ENCODE peak calls at places on chromosome 18, in seven cellular contexts. One of them, this sample, is unnamed.
A peak's percentile ranks its signal among the peaks of the same experiment; 100 is the strongest.

GRCh38 chr18:41096504-41096903 is 858.5 kb upstream of the PIK3C3 start:
- DNase-seq in stimulated activated naive CD8-positive, alpha-beta T cell treated with anti-CD3 and anti-CD28 coated beads, Interleukin-15, Interleukin-2, amounts not matched to agents 100 U/mL and 50 U/mL, for 24 hours: no peak
- DNase-seq in NCI-H2081: peak; percentile 60
- DNase-seq in activated CD4-positive, alpha-beta T cell treated with anti-CD3 and anti-CD28 coated beads, Interleukin-2, amount 10 ng/mL, durations not matched to agents 7 days and 5 days: no peak
- DNase-seq in GM10248: no peak
- DNase-seq in C1 segment of cervical spinal cord: no peak
- DNase-seq in EL: no peak
- DNase-seq in this sample: no peak

GRCh38 chr18:8794133-8794986 is 89.0 kb downstream of the MTCL1 start:
- DNase-seq in stimulated activated naive CD8-positive, alpha-beta T cell treated with anti-CD3 and anti-CD28 coated beads, Interleukin-15, Interleukin-2, amounts not matched to agents 100 U/mL and 50 U/mL, for 24 hours: no peak
- DNase-seq in NCI-H2081: no peak
- DNase-seq in activated CD4-positive, alpha-beta T cell treated with anti-CD3 and anti-CD28 coated beads, Interleukin-2, amount 10 ng/mL, durations not matched to agents 7 days and 5 days: no peak
- DNase-seq in GM10248: no peak
- DNase-seq in C1 segment of cervical spinal cord: no peak
- DNase-seq in EL: peak; percentile 78
- DNase-seq in this sample: no peak

GRCh38 chr18:3069671-3070433 is 56.9 kb upstream of the LPIN2 start:
- DNase-seq in stimulated activated naive CD8-positive, alpha-beta T cell treated with anti-CD3 and anti-CD28 coated beads, Interleukin-15, Interleukin-2, amounts not matched to agents 100 U/mL and 50 U/mL, for 24 hours: no peak
- DNase-seq in NCI-H2081: no peak
- DNase-seq in activated CD4-positive, alpha-beta T cell treated with anti-CD3 and anti-CD28 coated beads, Interleukin-2, amount 10 ng/mL, durations not matched to agents 7 days and 5 days: no peak
- DNase-seq in GM10248: no peak
- DNase-seq in C1 segment of cervical spinal cord: no peak
- DNase-seq in EL: no peak
- DNase-seq in this sample: no peak

GRCh38 chr18:62069556-62069955 is 117.3 kb downstream of the PIGN start:
- DNase-seq in stimulated activated naive CD8-positive, alpha-beta T cell treated with anti-CD3 and anti-CD28 coated beads, Interleukin-15, Interleukin-2, amounts not matched to agents 100 U/mL and 50 U/mL, for 24 hours: no peak
- DNase-seq in NCI-H2081: no peak
- DNase-seq in activated CD4-positive, alpha-beta T cell treated with anti-CD3 and anti-CD28 coated beads, Interleukin-2, amount 10 ng/mL, durations not matched to agents 7 days and 5 days: no peak
- DNase-seq in GM10248: no peak
- DNase-seq in C1 segment of cervical spinal cord: no peak
- DNase-seq in EL: no peak
- DNase-seq in this sample: no peak

GRCh38 chr18:9506046-9506792 is 30.9 kb downstream of the RALBP1 start:
- DNase-seq in stimulated activated naive CD8-positive, alpha-beta T cell treated with anti-CD3 and anti-CD28 coated beads, Interleukin-15, Interleukin-2, amounts not matched to agents 100 U/mL and 50 U/mL, for 24 hours: no peak
- DNase-seq in NCI-H2081: no peak
- DNase-seq in activated CD4-positive, alpha-beta T cell treated with anti-CD3 and anti-CD28 coated beads, Interleukin-2, amount 10 ng/mL, durations not matched to agents 7 days and 5 days: no peak
- DNase-seq in GM10248: no peak
- DNase-seq in C1 segment of cervical spinal cord: no peak
- DNase-seq in EL: no peak
- DNase-seq in this sample: peak; percentile 94

GRCh38 chr18:11581286-11581685 is 28.1 kb upstream of the SLC35G4 start:
- DNase-seq in stimulated activated naive CD8-positive, alpha-beta T cell treated with anti-CD3 and anti-CD28 coated beads, Interleukin-15, Interleukin-2, amounts not matched to agents 100 U/mL and 50 U/mL, for 24 hours: no peak
- DNase-seq in NCI-H2081: no peak
- DNase-seq in activated CD4-positive, alpha-beta T cell treated with anti-CD3 and anti-CD28 coated beads, Interleukin-2, amount 10 ng/mL, durations not matched to agents 7 days and 5 days: no peak
- DNase-seq in GM10248: no peak
- DNase-seq in C1 segment of cervical spinal cord: no peak
- DNase-seq in EL: no peak
- DNase-seq in this sample: no peak

GRCh38 chr18:56171854-56172253 is 466.5 kb downstream of the TXNL1 start:
- DNase-seq in stimulated activated naive CD8-positive, alpha-beta T cell treated with anti-CD3 and anti-CD28 coated beads, Interleukin-15, Interleukin-2, amounts not matched to agents 100 U/mL and 50 U/mL, for 24 hours: no peak
- DNase-seq in NCI-H2081: no peak
- DNase-seq in activated CD4-positive, alpha-beta T cell treated with anti-CD3 and anti-CD28 coated beads, Interleukin-2, amount 10 ng/mL, durations not matched to agents 7 days and 5 days: no peak
- DNase-seq in GM10248: no peak
- DNase-seq in C1 segment of cervical spinal cord: no peak
- DNase-seq in EL: no peak
- DNase-seq in this sample: no peak

GRCh38 chr18:28178720-28179119 is 1.8 kb upstream of the CDH2 start:
- DNase-seq in stimulated activated naive CD8-positive, alpha-beta T cell treated with anti-CD3 and anti-CD28 coated beads, Interleukin-15, Interleukin-2, amounts not matched to agents 100 U/mL and 50 U/mL, for 24 hours: no peak
- DNase-seq in NCI-H2081: no peak
- DNase-seq in activated CD4-positive, alpha-beta T cell treated with anti-CD3 and anti-CD28 coated beads, Interleukin-2, amount 10 ng/mL, durations not matched to agents 7 days and 5 days: no peak
- DNase-seq in GM10248: no peak
- DNase-seq in C1 segment of cervical spinal cord: no peak
- DNase-seq in EL: peak; percentile 69
- DNase-seq in this sample: no peak

GRCh38 chr18:79533146-79533545 is 137.4 kb downstream of the NFATC1 start:
- DNase-seq in stimulated activated naive CD8-positive, alpha-beta T cell treated with anti-CD3 and anti-CD28 coated beads, Interleukin-15, Interleukin-2, amounts not matched to agents 100 U/mL and 50 U/mL, for 24 hours: no peak
- DNase-seq in NCI-H2081: no peak
- DNase-seq in activated CD4-positive, alpha-beta T cell treated with anti-CD3 and anti-CD28 coated beads, Interleukin-2, amount 10 ng/mL, durations not matched to agents 7 days and 5 days: no peak
- DNase-seq in GM10248: no peak
- DNase-seq in C1 segment of cervical spinal cord: no peak
- DNase-seq in EL: no peak
- DNase-seq in this sample: no peak

GRCh38 chr18:58128286-58129018 is 84.4 kb downstream of the NEDD4L start:
- DNase-seq in stimulated activated naive CD8-positive, alpha-beta T cell treated with anti-CD3 and anti-CD28 coated beads, Interleukin-15, Interleukin-2, amounts not matched to agents 100 U/mL and 50 U/mL, for 24 hours: no peak
- DNase-seq in NCI-H2081: no peak
- DNase-seq in activated CD4-positive, alpha-beta T cell treated with anti-CD3 and anti-CD28 coated beads, Interleukin-2, amount 10 ng/mL, durations not matched to agents 7 days and 5 days: no peak
- DNase-seq in GM10248: no peak
- DNase-seq in C1 segment of cervical spinal cord: no peak
- DNase-seq in EL: no peak
- DNase-seq in this sample: peak; percentile 70

GRCh38 chr18:35088931-35089330 is 47.7 kb downstream of the MAPRE2 start:
- DNase-seq in stimulated activated naive CD8-positive, alpha-beta T cell treated with anti-CD3 and anti-CD28 coated beads, Interleukin-15, Interleukin-2, amounts not matched to agents 100 U/mL and 50 U/mL, for 24 hours: no peak
- DNase-seq in NCI-H2081: no peak
- DNase-seq in activated CD4-positive, alpha-beta T cell treated with anti-CD3 and anti-CD28 coated beads, Interleukin-2, amount 10 ng/mL, durations not matched to agents 7 days and 5 days: no peak
- DNase-seq in GM10248: no peak
- DNase-seq in C1 segment of cervical spinal cord: no peak
- DNase-seq in EL: peak; percentile 75
- DNase-seq in this sample: no peak

GRCh38 chr18:45107425-45107824 is 426.7 kb downstream of the SETBP1 start:
- DNase-seq in stimulated activated naive CD8-positive, alpha-beta T cell treated with anti-CD3 and anti-CD28 coated beads, Interleukin-15, Interleukin-2, amounts not matched to agents 100 U/mL and 50 U/mL, for 24 hours: no peak
- DNase-seq in NCI-H2081: no peak
- DNase-seq in activated CD4-positive, alpha-beta T cell treated with anti-CD3 and anti-CD28 coated beads, Interleukin-2, amount 10 ng/mL, durations not matched to agents 7 days and 5 days: no peak
- DNase-seq in GM10248: no peak
- DNase-seq in C1 segment of cervical spinal cord: no peak
- DNase-seq in EL: peak; percentile 39
- DNase-seq in this sample: no peak

GRCh38 chr18:80254971-80255500 is 7.7 kb upstream of the PARD6G start:
- DNase-seq in stimulated activated naive CD8-positive, alpha-beta T cell treated with anti-CD3 and anti-CD28 coated beads, Interleukin-15, Interleukin-2, amounts not matched to agents 100 U/mL and 50 U/mL, for 24 hours: no peak
- DNase-seq in NCI-H2081: no peak
- DNase-seq in activated CD4-positive, alpha-beta T cell treated with anti-CD3 and anti-CD28 coated beads, Interleukin-2, amount 10 ng/mL, durations not matched to agents 7 days and 5 days: no peak
- DNase-seq in GM10248: no peak
- DNase-seq in C1 segment of cervical spinal cord: no peak
- DNase-seq in EL: no peak
- DNase-seq in this sample: no peak

This sample was measured in DMS79.